ENCODE peak calls at places on chromosome 14, in four cellular contexts. P is HepG2, C is K562, H is GM12878. K is an unnamed sample.

GRCh38 chr14:94171208-94171607 is 2.9 kb upstream of the PPP4R4 start:
- DNase-seq in H (no peak), C (no peak), P (no peak), K (no peak)

GRCh38 chr14:95128140-95128539 is 29.2 kb downstream of the DICER1 start:
- DNase-seq in H (no peak), C (no peak), P (no peak), K (no peak)

GRCh38 chr14:70005281-70005805 is 126.1 kb downstream of the SMOC1 start:
- DNase-seq in C (no peak), H (no peak), P (peak; percentile 98), K (no peak)

GRCh38 chr14:30938617-30939016 is 64.3 kb downstream of the COCH start:
- DNase-seq in H (no peak), P (no peak), C (no peak), K (no peak)

GRCh38 chr14:70086685-70087379 is 101.9 kb downstream of the SLC8A3 start:
- DNase-seq in C (no peak), P (peak; percentile 14), H (no peak), K (peak; percentile 30)

GRCh38 chr14:92952497-92953298 is 29.7 kb downstream of the CHGA start:
- DNase-seq in C (no peak), H (no peak), P (no peak), K (no peak)

GRCh38 chr14:85233756-85234545 is 296.0 kb upstream of the FLRT2 start:
- DNase-seq in C (no peak), P (no peak), H (no peak), K (no peak)

GRCh38 chr14:68146812-68147211 is 327.2 kb downstream of the RAD51B start:
- DNase-seq in H (no peak), P (no peak), C (no peak), K (no peak)

GRCh38 chr14:53347046-53347445 is 193.9 kb upstream of the DDHD1 start:
- DNase-seq in P (no peak), H (no peak), C (no peak), K (no peak)

GRCh38 chr14:78700236-78700635 is 530.1 kb downstream of the NRXN3 start:
- DNase-seq in H (no peak), P (no peak), C (no peak), K (no peak)

GRCh38 chr14:64671591-64671990 is 32.6 kb upstream of the PLEKHG3 start:
- DNase-seq in H (no peak), C (peak; percentile 45), P (peak; percentile 59), K (no peak)

GRCh38 chr14:20969336-20969735 is 14.0 kb downstream of the RNASE2 start:
- DNase-seq in H (no peak), P (no peak), C (no peak), K (no peak)

GRCh38 chr14:79044894-79045624 is 874.9 kb downstream of the NRXN3 start:
- DNase-seq in H (no peak), C (no peak), P (no peak), K (no peak)

GRCh38 chr14:75223664-75224154 is 47.3 kb upstream of the TMED10 start:
- DNase-seq in P (no peak), C (no peak), H (peak; percentile 75), K (peak; percentile 25)

GRCh38 chr14:96629558-96630222 is 127.5 kb downstream of the PAPOLA start:
- DNase-seq in C (no peak), P (no peak), H (no peak), K (no peak)

GRCh38 chr14:68143341-68143807 is 323.8 kb downstream of the RAD51B start:
- DNase-seq in P (no peak), C (no peak), H (no peak), K (no peak)

GRCh38 chr14:64720190-64720589 is 16.0 kb downstream of the PLEKHG3 start:
- DNase-seq in C (no peak), H (no peak), P (peak; percentile 67), K (peak; percentile 5)

GRCh38 chr14:103185051-103186027 is 62.1 kb downstream of the TNFAIP2 start:
- DNase-seq in H (no peak), C (peak; percentile 27), P (peak; percentile 27), K (no peak)

GRCh38 chr14:34993444-34993843 is 10.7 kb downstream of the SRP54 start:
- DNase-seq in P (no peak), H (no peak), C (no peak), K (no peak)

GRCh38 chr14:65321370-65321875 is 91.1 kb upstream of the FUT8 start:
- DNase-seq in P (no peak), H (peak; percentile 82), C (no peak), K (no peak)

GRCh38 chr14:43005807-43006206 is 1399.1 kb downstream of the LRFN5 start:
- DNase-seq in C (no peak), H (no peak), P (no peak), K (no peak)

GRCh38 chr14:70888681-70889175 is 18.5 kb upstream of the PCNX1 start:
- DNase-seq in P (no peak), C (no peak), H (no peak), K (no peak)

GRCh38 chr14:90518075-90518940 is 121.5 kb downstream of the CALM1 start:
- DNase-seq in H (no peak), P (no peak), C (no peak), K (no peak)
- TF ChIP-seq CBFB in H (no peak), P (no peak), C (no peak), K (no peak)

DNA sequence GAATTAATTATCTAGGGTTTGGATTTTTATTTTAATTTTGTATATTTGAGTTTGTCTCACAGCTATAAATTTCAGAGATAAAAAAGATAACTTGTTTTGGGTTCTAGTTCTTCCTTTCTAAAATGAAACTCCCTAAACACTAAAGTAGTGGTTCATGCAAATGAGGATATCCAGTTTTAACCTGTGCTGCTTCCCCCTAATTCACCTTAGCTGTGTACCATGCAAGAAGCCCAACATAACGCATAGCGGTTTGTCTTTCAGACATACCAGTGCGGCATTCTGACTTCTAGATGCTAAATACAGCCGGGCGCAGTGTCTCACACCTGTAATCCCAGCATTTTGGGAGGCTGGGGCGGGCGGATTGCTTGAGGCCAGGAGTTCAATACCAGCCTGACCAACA is 288.6 kb upstream of the NPAS3 start:
- DNase-seq in H (no peak), P (no peak), C (no peak), K (no peak)
- TF ChIP-seq ATF2 in H (no peak), P (no peak), C (no peak), K (no peak)

GRCh38 chr14:23366163-23366921 is 1.4 kb upstream of the EFS start:
- DNase-seq in C (peak; percentile 42), P (no peak), H (no peak), K (peak; percentile 93)

GRCh38 chr14:23362200-23362599 is 2.8 kb downstream of the EFS start:
- DNase-seq in C (no peak), P (peak; percentile 36), H (no peak), K (no peak)

GRCh38 chr14:23364164-23364571 is 804 bp downstream of the EFS start:
- DNase-seq in H (no peak), C (peak; percentile 30), P (no peak), K (no peak)

GRCh38 chr14:23364604-23365352 is at the start of gene EFS:
- DNase-seq in H (no peak), P (no peak), C (no peak), K (peak; percentile 53)

DNA sequence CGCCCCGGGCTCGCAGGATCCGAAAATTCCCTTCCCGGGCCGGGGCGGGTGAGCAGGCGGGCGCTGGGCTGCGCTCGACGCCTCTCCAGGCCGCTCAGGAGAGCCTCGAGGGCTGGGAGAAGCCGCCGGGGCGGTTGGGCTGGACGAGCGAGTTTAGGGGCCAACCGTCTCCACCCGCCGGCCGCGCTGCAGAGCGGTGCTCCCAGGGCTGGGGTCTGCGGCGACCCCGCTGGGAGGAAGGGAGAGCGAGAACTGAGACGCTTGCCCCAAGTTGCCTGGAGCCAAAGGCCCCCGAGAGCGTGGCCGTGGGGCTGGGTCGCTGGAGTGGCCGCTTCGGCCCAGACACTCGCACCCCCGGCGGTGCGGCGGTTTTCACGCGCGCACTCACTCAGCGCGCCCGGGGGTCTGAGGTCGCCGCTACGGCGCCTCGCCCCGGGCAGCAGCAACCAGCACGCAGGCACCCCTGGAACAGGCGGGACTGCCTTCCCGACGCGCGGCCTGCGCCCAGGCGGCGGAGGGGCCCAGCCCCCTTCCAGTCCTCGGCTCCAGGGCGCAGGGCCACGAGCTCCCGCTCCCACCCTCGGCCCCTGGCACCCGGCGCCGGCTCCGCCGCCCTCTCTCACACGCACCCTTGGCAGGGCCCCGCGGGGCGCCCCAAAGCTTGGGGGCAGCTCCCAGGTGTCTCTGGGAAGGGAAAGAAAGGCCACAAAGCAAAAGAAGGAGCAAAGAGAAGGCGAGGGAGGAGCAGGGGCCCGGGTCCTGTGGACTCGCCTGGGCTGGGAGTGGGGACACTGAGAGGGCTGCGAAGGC is 586 bp upstream of the EFS start:
- DNase-seq in C (no peak), H (no peak), P (no peak), K (peak; percentile 48)
- TF ChIP-seq CBFB in C (no peak), H (no peak), P (no peak), K (no peak)

DNA sequence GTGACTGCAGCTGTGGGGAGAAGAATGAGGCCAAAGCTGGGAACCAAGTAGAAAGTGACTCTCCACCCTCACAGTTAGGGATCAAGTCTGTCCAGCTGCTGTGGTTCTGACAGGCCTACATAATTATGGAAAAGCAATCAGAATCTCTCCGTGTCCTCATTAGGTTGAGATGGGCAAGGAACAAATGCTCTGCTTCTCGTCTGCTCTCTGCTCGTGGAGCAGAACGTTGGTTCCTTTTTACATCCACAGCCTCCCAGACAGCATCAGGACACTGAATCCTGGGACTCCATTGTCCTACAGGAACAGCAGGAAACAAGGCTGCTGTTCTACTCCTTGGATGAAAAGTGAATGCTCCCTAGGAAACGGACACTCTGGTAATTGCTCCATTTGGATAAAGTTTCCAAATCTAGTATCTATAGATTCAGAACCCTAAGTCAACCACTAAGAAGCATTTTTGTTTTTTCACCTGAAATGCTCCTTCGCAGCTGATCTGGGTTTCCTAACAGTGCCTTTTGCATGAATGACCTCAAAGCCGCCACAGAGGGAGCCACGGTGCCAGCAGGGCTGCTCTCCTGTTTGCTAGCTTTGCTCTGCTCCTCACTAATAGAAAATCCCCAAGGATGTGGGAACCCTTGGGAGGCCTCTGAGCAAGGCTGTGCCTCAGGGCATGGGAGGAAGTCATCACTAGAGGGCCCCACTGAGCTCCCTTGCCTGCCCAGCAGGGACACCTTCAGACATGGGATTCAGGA is 102.0 kb downstream of the EGLN3 start:
- DNase-seq in P (peak; percentile 81), C (peak; percentile 30), H (no peak), K (peak; percentile 90)
- TF ChIP-seq ATF2 in P (peak; percentile 37), C (no peak), H (no peak), K (no peak)

DNA sequence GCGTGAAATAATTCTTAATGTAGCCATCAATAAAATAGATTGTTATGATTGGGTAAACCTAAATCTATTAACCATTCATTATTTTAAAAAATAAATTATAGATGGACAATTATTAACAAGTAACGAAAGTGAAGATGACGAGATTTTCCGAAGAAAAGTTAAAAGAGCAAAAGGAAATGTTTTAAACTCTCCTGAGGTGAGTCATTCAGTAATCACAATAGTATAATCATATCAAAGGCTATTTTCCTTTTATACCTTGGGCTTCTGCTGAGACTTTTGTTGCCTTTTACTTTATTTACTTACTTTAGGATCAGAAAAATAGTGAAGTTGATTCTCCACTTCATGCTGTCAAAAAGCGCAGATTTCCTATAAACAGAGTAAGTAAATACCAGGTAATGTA is 45.6 kb downstream of the FANCM start:
- DNase-seq in H (no peak), P (no peak), C (no peak), K (no peak)
- TF ChIP-seq CBFB in H (no peak), P (no peak), C (no peak), K (no peak)

DNA sequence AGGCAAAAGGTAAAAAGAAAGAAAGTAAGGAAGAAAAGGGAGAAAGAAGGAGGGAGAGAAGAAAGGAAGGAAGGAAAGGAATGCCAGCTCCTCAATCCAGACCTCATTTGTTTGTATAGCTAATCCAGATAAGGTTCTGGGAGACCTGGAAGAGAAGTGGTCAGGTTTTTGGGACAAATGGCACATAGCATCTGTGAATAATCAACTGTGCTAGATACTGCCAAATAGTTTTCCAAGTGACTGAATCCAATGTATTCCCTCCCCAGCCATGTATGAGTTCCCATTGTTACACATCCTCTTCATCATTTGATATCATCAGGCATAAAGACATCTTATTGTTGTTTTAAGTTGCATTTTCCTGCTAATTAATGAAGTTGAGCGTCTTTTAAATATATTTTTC is 18.6 kb upstream of the PTGR2 start:
- DNase-seq in H (no peak), P (no peak), C (no peak), K (no peak)
- TF ChIP-seq ATF2 in H (no peak), P (no peak), C (no peak), K (no peak)

K was measured in WTC11.